ENCODE peak calls at places on chromosomes 12 and 14, in four cellular contexts. V, H, L and M are unnamed samples. For H3K36me3 and H3K4me1, the result is how much of the 10 kb centered on the place peaks cover.

GRCh38 chr14:34023824-34024767 is 73.2 kb upstream of the EGLN3 start:
- DNase-seq in H (no peak), L (no peak), V (no peak), M (peak)

GRCh38 chr12:109768901-109769670 is 55.5 kb downstream of the FAM222A start:
- DNase-seq in H (no peak), V (no peak), L (no peak), M (no peak)

GRCh38 chr14:68786491-68787234 is 6.2 kb downstream of the ZFP36L1 start:
- DNase-seq in V (no peak), L (peak), H (no peak), M (no peak)

GRCh38 chr14:75554482-75554881 is 23.9 kb upstream of the FLVCR2 start:
- DNase-seq in L (no peak), V (no peak), H (no peak), M (no peak)

GRCh38 chr14:37142835-37143499 is 29.4 kb downstream of the SLC25A21 start:
- DNase-seq in V (no peak), H (no peak), L (peak), M (no peak)

GRCh38 chr14:95527392-95528002 is 7.4 kb upstream of the GLRX5 start:
- DNase-seq in H (peak), L (no peak), V (peak), M (no peak)

GRCh38 chr14:93986972-93987371 is 10.1 kb upstream of the CCDC197 start:
- DNase-seq in H (no peak), L (no peak), V (no peak), M (no peak)

GRCh38 chr14:99043756-99044155 is 228.2 kb downstream of the BCL11B start:
- DNase-seq in V (no peak), L (no peak), H (no peak), M (no peak)

GRCh38 chr12:5043589-5044419 is at the start of gene KCNA5:
- DNase-seq in H (no peak), V (no peak), L (no peak), M (no peak)

GRCh38 chr12:95574799-95575452 is 23.6 kb upstream of the USP44 start:
- DNase-seq in V (no peak), H (no peak), L (peak), M (peak)

GRCh38 chr12:27456618-27457017 is 10.1 kb downstream of the SMCO2 start:
- DNase-seq in V (no peak), H (no peak), L (no peak), M (no peak)

GRCh38 chr14:52729585-52729924 is 411 bp upstream of the STYX start:
- DNase-seq in V (no peak), H (no peak), L (no peak), M (no peak)

GRCh38 chr12:38417101-38417500 is 100.5 kb downstream of the ALG10B start:
- DNase-seq in V (no peak), L (no peak), H (no peak), M (no peak)

GRCh38 chr12:54005853-54006699 is 2.7 kb upstream of the HOXC8 start:
- DNase-seq in L (peak), H (peak), V (peak), M (peak)

GRCh38 chr14:76829016-76829365 is 2.8 kb downstream of the LRRC74A start:
- DNase-seq in L (peak), V (no peak), H (no peak), M (no peak)

GRCh38 chr12:40618621-40619020 is 73.6 kb upstream of the CNTN1 start:
- DNase-seq in L (no peak), V (no peak), H (no peak), M (no peak)

GRCh38 chr12:57118711-57119271 is 7.6 kb upstream of the STAT6 start:
- DNase-seq in H (no peak), L (no peak), V (no peak), M (no peak)

GRCh38 chr14:51616724-51617409 is 34.8 kb upstream of the FRMD6 start:
- DNase-seq in V (no peak), L (peak), H (no peak), M (no peak)

GRCh38 chr14:61296151-61296550 is 15.0 kb upstream of the TMEM30B start:
- DNase-seq in V (no peak), L (no peak), H (no peak), M (peak)

GRCh38 chr12:31300341-31300740 is 25.6 kb downstream of the SINHCAF start:
- DNase-seq in L (no peak), V (no peak), H (no peak), M (no peak)

GRCh38 chr14:69325646-69326265 is 65.8 kb downstream of the GALNT16 start:
- DNase-seq in V (no peak), L (no peak), H (no peak), M (no peak)

GRCh38 chr12:41983394-41983793 is 161.3 kb downstream of the GXYLT1 start:
- DNase-seq in L (no peak), V (no peak), H (no peak), M (no peak)

GRCh38 chr14:82366803-82367202 is 833.1 kb upstream of the SEL1L start:
- DNase-seq in H (no peak), L (no peak), V (no peak), M (no peak)

GRCh38 chr14:61322011-61322798 is 826 bp downstream of the PRKCH start:
- DNase-seq in H (peak), V (no peak), L (no peak), M (no peak)

GRCh38 chr12:13340149-13340548 is 143.6 kb downstream of the EMP1 start:
- DNase-seq in V (no peak), L (no peak), H (no peak), M (no peak)

GRCh38 chr12:53223391-53224267 is 8.4 kb downstream of the RARG start:
- DNase-seq in H (peak), L (peak), V (no peak), M (no peak)

GRCh38 chr12:100279612-100280244 is 12.8 kb downstream of the SCYL2 start:
- DNase-seq in L (no peak), H (no peak), V (no peak), M (no peak)

GRCh38 chr12:24894869-24895268 is 54.0 kb downstream of the BCAT1 start:
- DNase-seq in L (peak), V (no peak), H (no peak), M (no peak)
- H3K36me3 ChIP-seq in L (under half), V (under half), H (under half), M (under half)

GRCh38 chr14:103994535-103995184 is 52.3 kb upstream of the RD3L start:
- DNase-seq in H (no peak), V (no peak), L (no peak), M (no peak)

GRCh38 chr14:103997391-103997790 is 55.1 kb upstream of the RD3L start:
- DNase-seq in L (no peak), H (no peak), V (no peak), M (no peak)

GRCh38 chr14:103998027-103998426 is 55.7 kb upstream of the RD3L start:
- DNase-seq in H (no peak), L (no peak), V (no peak), M (no peak)

GRCh38 chr14:103999795-104000440 is 57.6 kb upstream of the RD3L start:
- DNase-seq in L (no peak), V (no peak), H (no peak), M (no peak)

GRCh38 chr14:103995876-103996275 is 53.5 kb upstream of the RD3L start:
- DNase-seq in H (no peak), V (no peak), L (no peak), M (no peak)
- TF ChIP-seq POLR2A in H (no peak), V (no peak), L (no peak), M (no peak)

GRCh38 chr12:111447571-111448265 is 42.0 kb downstream of the SH2B3 start:
- DNase-seq in H (no peak), V (no peak), L (no peak), M (peak)

GRCh38 chr12:111450676-111451075 is 45.0 kb downstream of the SH2B3 start:
- DNase-seq in L (no peak), H (no peak), V (no peak), M (peak)

GRCh38 chr12:111448266-111448830 is 42.6 kb downstream of the SH2B3 start:
- DNase-seq in H (no peak), V (no peak), L (no peak), M (peak)

GRCh38 chr12:111451232-111451631 is 45.5 kb downstream of the SH2B3 start:
- DNase-seq in L (no peak), V (no peak), H (no peak), M (no peak)

GRCh38 chr12:111448831-111449790 is 43.4 kb downstream of the SH2B3 start:
- DNase-seq in H (no peak), V (no peak), L (peak), M (peak)
- H3K4me1 ChIP-seq in H (under half), V (under half), L (under half), M (half or more)

GRCh38 chr12:24881724-24882371 is 67.1 kb downstream of the BCAT1 start:
- DNase-seq in L (no peak), H (no peak), V (no peak), M (no peak)
- H3K36me3 ChIP-seq in L (under half), H (under half), V (under half), M (under half)

GRCh38 chr12:122849352-122850047 is 14.2 kb downstream of the HIP1R start:
- DNase-seq in L (no peak), H (no peak), V (no peak), M (no peak)

GRCh38 chr12:122847516-122847836 is 12.2 kb downstream of the HIP1R start:
- DNase-seq in L (no peak), V (no peak), H (no peak), M (no peak)

GRCh38 chr12:122850048-122850445 is 14.8 kb downstream of the HIP1R start:
- DNase-seq in V (no peak), H (no peak), L (no peak), M (no peak)

GRCh38 chr12:122847921-122848421 is 12.7 kb downstream of the HIP1R start:
- DNase-seq in L (no peak), V (no peak), H (no peak), M (no peak)

DNA sequence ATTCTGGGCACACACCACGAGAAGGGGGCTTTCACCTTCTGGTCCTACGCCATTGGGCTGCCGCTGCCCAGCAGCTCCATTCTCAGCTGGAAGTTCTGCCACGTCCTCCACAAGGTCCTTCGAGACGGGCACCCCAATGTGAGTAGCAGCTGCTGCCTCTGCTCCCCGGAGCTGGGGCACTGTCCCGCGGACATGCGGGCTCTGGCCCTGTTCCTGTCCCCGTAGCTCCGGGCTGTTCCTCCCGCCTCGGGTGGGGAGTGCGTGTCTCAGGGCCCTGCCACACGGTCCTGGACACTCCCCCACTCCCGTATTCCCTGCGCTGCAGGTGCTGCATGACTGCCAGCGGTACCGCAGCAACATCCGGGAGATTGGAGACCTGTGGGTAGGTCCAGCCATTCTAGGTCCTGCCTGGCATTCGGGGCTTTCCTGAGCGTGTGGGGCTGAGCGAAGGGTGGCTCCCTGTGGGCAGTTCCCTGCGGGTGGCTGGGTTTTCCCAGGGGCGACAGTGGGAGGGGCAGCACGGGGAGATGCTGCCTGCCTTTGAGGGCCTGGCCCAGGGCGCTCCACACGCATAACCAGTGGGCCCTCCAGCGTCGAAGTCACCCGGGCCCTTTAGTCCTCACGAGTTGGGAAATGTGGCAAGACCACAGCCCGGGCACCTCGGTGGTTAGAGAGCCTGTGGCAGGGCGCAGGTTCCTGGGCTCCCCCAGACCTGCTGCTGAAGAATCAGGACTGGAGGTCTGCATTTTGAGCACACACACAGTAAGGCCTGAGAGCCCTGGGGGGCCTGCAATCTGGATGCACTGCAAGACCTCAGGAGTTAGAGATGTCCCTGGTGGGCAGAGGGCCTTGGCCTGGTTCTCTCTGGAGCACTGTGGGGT is 13.5 kb downstream of the HIP1R start:
- DNase-seq in L (no peak), H (no peak), V (no peak), M (no peak)
- TF ChIP-seq POLR2A in L (no peak), H (no peak), V (no peak), M (no peak)

DNA sequence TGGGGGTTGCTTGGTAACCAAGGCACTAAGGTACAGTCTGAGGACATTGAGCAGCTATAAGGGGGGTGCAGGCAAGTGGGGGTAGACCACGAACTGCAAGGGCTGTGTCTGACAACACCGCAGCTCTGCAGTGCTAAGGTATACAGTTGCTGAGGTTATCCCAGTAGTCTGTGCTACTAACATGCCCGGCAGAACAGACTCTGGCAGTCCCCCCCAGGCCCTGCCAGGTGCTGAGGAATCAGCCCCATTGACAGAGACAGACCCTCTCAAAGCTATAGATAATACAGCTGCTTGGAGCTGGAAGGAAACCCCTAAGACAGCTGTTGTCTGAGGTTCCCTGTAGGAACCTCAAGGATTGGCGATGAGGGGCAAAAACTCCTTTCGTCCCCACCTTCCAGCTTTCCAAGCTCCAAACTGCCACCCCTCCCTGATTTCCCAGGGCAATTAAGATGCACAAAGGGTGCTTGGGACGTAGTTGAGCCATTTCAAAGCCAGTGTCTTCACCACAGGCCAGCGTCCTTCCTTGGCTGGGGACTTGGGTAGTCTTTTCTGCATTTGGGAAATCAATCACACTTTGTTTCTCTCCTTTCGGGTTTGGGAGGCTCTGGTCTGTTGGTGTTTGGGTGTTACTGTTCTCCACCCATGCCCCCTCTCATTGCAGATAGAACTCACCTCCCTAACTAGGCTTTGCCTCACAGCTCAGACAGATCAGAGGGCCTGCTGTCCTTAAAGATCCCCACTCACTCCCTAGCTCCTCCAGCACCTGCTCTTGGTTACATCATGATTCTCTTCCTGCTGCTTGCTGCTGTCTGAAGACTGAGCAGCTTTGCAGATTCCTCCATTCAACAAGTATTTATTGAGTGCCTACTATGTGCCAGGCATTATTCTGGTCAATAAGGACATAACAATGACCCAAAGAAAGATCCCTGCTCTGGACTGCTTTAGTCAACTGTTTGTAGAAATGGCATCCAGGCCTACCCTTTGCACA is 2.0 kb upstream of the MYH7 start:
- DNase-seq in L (no peak), V (no peak), H (no peak), M (no peak)
- H3K4me1 ChIP-seq in L (under half), V (under half), H (under half), M (under half)

GRCh38 chr12:104998423-104999346 is 12.6 kb downstream of the NOPCHAP1 start:
- DNase-seq in H (peak), L (no peak), V (no peak), M (no peak)
- H3K36me3 ChIP-seq in H (under half), L (under half), V (half or more), M (half or more)

DNA sequence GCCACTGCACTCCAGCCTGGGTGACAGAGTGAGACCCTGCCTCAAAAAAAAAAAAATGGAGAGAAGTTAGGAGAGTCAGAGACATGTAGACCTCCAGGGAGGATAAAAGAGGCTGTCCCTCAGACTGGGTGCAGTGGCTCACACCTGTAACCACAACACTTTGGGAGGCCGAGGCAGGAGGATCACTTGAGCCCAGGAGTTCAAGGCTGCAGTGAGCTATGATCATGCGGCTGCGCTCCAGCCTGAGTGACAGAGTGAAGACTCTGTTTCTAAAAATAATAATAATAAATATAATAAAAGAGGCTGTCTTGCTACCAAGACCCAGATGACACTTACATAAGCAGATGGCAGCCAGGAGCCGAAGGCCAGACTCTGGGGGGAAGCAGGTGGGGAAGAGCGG is 18.5 kb downstream of the SLC7A8 start:
- DNase-seq in V (no peak), H (no peak), L (no peak), M (no peak)
- TF ChIP-seq POLR2A in V (no peak), H (no peak), L (no peak), M (no peak)

GRCh38 chr12:6540181-6540877 is 6.0 kb downstream of the GAPDH start:
- DNase-seq in L (peak), H (peak), V (peak), M (peak)

GRCh38 chr12:6539276-6540134 is 5.2 kb downstream of the GAPDH start:
- DNase-seq in V (no peak), H (peak), L (no peak), M (no peak)

GRCh38 chr12:6541371-6542165 is 7.3 kb downstream of the GAPDH start:
- DNase-seq in V (no peak), L (no peak), H (peak), M (no peak)

GRCh38 chr12:6546016-6546415 is 9.8 kb downstream of the IFFO1 start:
- DNase-seq in V (no peak), L (no peak), H (no peak), M (no peak)

DNA sequence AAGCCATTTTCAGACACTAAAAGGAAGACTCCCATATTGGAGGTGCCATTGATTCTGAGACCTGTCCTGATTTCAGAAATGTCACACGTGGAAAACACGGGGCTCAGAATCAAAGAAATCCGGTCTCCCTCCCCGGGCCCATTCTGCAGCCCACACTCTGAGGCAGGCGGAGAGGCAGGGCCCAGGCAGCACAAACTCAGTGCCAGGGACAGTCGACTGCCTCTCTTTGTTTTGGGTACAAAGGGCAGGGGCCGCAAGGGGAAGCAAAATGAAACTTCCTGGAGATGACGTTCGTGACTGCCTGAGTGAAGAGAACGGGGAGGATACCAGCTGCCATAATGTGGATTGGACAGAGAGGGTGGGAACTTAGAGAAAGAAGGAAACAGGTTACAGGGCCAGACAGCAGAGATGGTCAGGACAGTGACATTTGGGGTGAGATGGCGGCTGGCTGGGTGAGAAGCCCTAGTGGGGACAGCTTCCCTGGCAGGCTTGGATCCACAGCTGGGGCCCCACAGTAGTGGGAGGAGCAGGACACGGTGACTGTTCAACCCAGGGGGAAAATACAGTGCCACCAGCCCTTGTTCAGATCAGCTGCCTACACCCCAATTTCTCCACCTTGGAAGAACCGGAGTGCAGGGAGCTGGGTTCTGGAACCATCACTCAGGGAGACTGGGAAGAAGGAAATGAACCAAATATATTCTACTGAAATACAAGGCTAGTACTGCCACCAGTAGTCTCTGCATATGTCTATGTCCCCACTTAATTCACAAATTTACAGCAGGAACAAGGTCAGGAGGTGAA is 8.1 kb downstream of the GAPDH start:
- DNase-seq in L (no peak), H (no peak), V (no peak), M (no peak)
- H3K4me1 ChIP-seq in L (under half), H (under half), V (under half), M (under half)

GRCh38 chr12:104973250-104973649 is 12.9 kb upstream of the NOPCHAP1 start:
- DNase-seq in L (no peak), V (no peak), H (no peak), M (no peak)
- H3K36me3 ChIP-seq in L (under half), V (under half), H (under half), M (under half)